ENCODE peak calls at places on chromosomes 2 and 18, in ten cellular contexts. One of them, this sample, is unnamed.

GRCh38 chr2:196748123-196748522 is 51.4 kb downstream of the GTF3C3 start:
- DNase-seq in A549: no peak
- DNase-seq in K562: no peak
- DNase-seq in ovary: no peak
- DNase-seq in stomach: no peak
- DNase-seq in transverse colon: no peak
- DNase-seq in heart left ventricle: no peak
- DNase-seq in uterus: no peak
- DNase-seq in tibial nerve: no peak
- DNase-seq in body of pancreas: no peak
- DNase-seq in this sample: no peak

GRCh38 chr2:132632000-132632649 is 37.9 kb downstream of the LYPD1 start:
- DNase-seq in A549: peak
- DNase-seq in K562: no peak
- DNase-seq in ovary: no peak
- DNase-seq in stomach: no peak
- DNase-seq in transverse colon: peak
- DNase-seq in heart left ventricle: no peak
- DNase-seq in uterus: no peak
- DNase-seq in tibial nerve: no peak
- DNase-seq in body of pancreas: no peak
- DNase-seq in this sample: no peak

GRCh38 chr2:239264838-239265651 is 135.8 kb downstream of the HDAC4 start:
- DNase-seq in A549: peak
- DNase-seq in K562: peak
- DNase-seq in ovary: no peak
- DNase-seq in stomach: peak
- DNase-seq in transverse colon: peak
- DNase-seq in heart left ventricle: peak
- DNase-seq in uterus: no peak
- DNase-seq in tibial nerve: no peak
- DNase-seq in body of pancreas: peak
- DNase-seq in this sample: peak

GRCh38 chr2:237904806-237905599 is 45.6 kb downstream of the RAMP1 start:
- DNase-seq in A549: no peak
- DNase-seq in K562: no peak
- DNase-seq in ovary: no peak
- DNase-seq in stomach: no peak
- DNase-seq in transverse colon: peak
- DNase-seq in heart left ventricle: peak
- DNase-seq in uterus: peak
- DNase-seq in tibial nerve: no peak
- DNase-seq in body of pancreas: peak
- DNase-seq in this sample: no peak

GRCh38 chr2:5021148-5021547 is 671.0 kb upstream of the SOX11 start:
- DNase-seq in A549: no peak
- DNase-seq in K562: no peak
- DNase-seq in ovary: no peak
- DNase-seq in stomach: no peak
- DNase-seq in transverse colon: no peak
- DNase-seq in heart left ventricle: no peak
- DNase-seq in uterus: no peak
- DNase-seq in tibial nerve: no peak
- DNase-seq in body of pancreas: no peak
- DNase-seq in this sample: no peak

GRCh38 chr2:68434981-68435380 is 32.1 kb downstream of the FBXO48 start:
- DNase-seq in A549: peak
- DNase-seq in K562: peak
- DNase-seq in ovary: no peak
- DNase-seq in stomach: no peak
- DNase-seq in transverse colon: no peak
- DNase-seq in heart left ventricle: no peak
- DNase-seq in uterus: no peak
- DNase-seq in tibial nerve: no peak
- DNase-seq in body of pancreas: no peak
- DNase-seq in this sample: no peak

GRCh38 chr2:203897544-203897943 is 30.0 kb downstream of the CTLA4 start:
- DNase-seq in A549: no peak
- DNase-seq in K562: no peak
- DNase-seq in ovary: no peak
- DNase-seq in stomach: no peak
- DNase-seq in transverse colon: no peak
- DNase-seq in heart left ventricle: no peak
- DNase-seq in uterus: no peak
- DNase-seq in tibial nerve: no peak
- DNase-seq in body of pancreas: no peak
- DNase-seq in this sample: no peak

GRCh38 chr18:10152475-10152874 is 238.7 kb downstream of the VAPA start:
- DNase-seq in A549: no peak
- DNase-seq in K562: no peak
- DNase-seq in ovary: no peak
- DNase-seq in stomach: no peak
- DNase-seq in transverse colon: no peak
- DNase-seq in heart left ventricle: no peak
- DNase-seq in uterus: no peak
- DNase-seq in tibial nerve: no peak
- DNase-seq in body of pancreas: no peak
- DNase-seq in this sample: no peak

GRCh38 chr18:40810371-40810770 is 1144.7 kb upstream of the PIK3C3 start:
- DNase-seq in A549: no peak
- DNase-seq in K562: no peak
- DNase-seq in ovary: no peak
- DNase-seq in stomach: no peak
- DNase-seq in transverse colon: no peak
- DNase-seq in heart left ventricle: no peak
- DNase-seq in uterus: no peak
- DNase-seq in tibial nerve: no peak
- DNase-seq in body of pancreas: no peak
- DNase-seq in this sample: no peak

GRCh38 chr2:1561793-1562521 is 148.7 kb downstream of the TPO start:
- DNase-seq in A549: no peak
- DNase-seq in K562: no peak
- DNase-seq in ovary: no peak
- DNase-seq in stomach: no peak
- DNase-seq in transverse colon: no peak
- DNase-seq in heart left ventricle: no peak
- DNase-seq in uterus: no peak
- DNase-seq in tibial nerve: no peak
- DNase-seq in body of pancreas: no peak
- DNase-seq in this sample: no peak
- TF ChIP-seq POLR2A in A549: no peak
- TF ChIP-seq POLR2A in K562: no peak
- TF ChIP-seq POLR2A in ovary: no peak
- TF ChIP-seq POLR2A in stomach: no peak
- TF ChIP-seq POLR2A in transverse colon: no peak
- TF ChIP-seq POLR2A in heart left ventricle: no peak
- TF ChIP-seq POLR2A in uterus: no peak
- TF ChIP-seq POLR2A in tibial nerve: no peak
- TF ChIP-seq POLR2A in body of pancreas: no peak
- TF ChIP-seq POLR2A in this sample: no peak

GRCh38 chr2:218397502-218398436 is 1.9 kb upstream of the CTDSP1 start:
- DNase-seq in A549: peak
- DNase-seq in K562: peak
- DNase-seq in ovary: peak
- DNase-seq in stomach: peak
- DNase-seq in transverse colon: peak
- DNase-seq in heart left ventricle: peak
- DNase-seq in uterus: peak
- DNase-seq in tibial nerve: peak
- DNase-seq in body of pancreas: peak
- DNase-seq in this sample: no peak

GRCh38 chr2:218400167-218400929 is 680 bp downstream of the CTDSP1 start:
- DNase-seq in A549: no peak
- DNase-seq in K562: peak
- DNase-seq in ovary: peak
- DNase-seq in stomach: no peak
- DNase-seq in transverse colon: peak
- DNase-seq in heart left ventricle: peak
- DNase-seq in uterus: peak
- DNase-seq in tibial nerve: no peak
- DNase-seq in body of pancreas: peak
- DNase-seq in this sample: peak

GRCh38 chr2:218400930-218401833 is 1.5 kb downstream of the CTDSP1 start:
- DNase-seq in A549: no peak
- DNase-seq in K562: peak
- DNase-seq in ovary: no peak
- DNase-seq in stomach: peak
- DNase-seq in transverse colon: peak
- DNase-seq in heart left ventricle: peak
- DNase-seq in uterus: no peak
- DNase-seq in tibial nerve: no peak
- DNase-seq in body of pancreas: peak
- DNase-seq in this sample: no peak

GRCh38 chr2:218398437-218399390 is 954 bp upstream of the CTDSP1 start:
- DNase-seq in A549: peak
- DNase-seq in K562: peak
- DNase-seq in ovary: peak
- DNase-seq in stomach: peak
- DNase-seq in transverse colon: peak
- DNase-seq in heart left ventricle: peak
- DNase-seq in uterus: peak
- DNase-seq in tibial nerve: peak
- DNase-seq in body of pancreas: peak
- DNase-seq in this sample: peak

DNA sequence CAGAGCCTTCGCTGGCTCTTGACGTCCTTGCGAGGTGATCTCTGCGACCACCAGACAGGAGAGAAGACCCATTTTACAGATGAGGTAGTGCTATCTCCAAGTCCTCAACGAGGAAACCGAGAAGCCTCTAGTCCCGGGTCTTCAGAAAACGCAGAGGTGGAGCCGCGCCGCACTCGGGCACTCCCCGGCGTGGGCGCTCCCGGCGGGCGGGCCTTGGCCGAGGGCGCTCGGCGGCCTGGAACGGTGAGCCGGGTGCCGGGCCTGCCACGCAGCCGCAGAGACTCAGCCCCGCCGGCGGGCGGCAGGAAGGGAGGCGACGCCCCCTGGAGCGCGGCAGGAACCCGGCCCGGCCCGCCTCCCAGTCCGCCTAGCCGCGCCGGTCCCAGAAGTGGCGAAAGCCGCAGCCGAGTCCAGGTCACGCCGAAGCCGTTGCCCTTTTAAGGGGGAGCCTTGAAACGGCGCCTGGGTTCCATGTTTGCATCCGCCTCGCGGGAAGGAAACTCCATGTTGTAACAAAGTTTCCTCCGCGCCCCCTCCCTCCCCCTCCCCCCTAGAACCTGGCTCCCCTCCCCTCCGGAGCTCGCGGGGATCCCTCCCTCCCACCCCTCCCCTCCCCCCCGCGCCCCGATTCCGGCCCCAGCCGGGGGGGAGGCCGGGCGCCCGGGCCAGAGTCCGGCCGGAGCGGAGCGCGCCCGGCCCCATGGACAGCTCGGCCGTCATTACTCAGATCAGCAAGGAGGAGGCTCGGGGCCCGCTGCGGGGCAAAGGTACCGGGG is at the start of gene CTDSP1:
- DNase-seq in A549: peak
- DNase-seq in K562: peak
- DNase-seq in ovary: peak
- DNase-seq in stomach: peak
- DNase-seq in transverse colon: peak
- DNase-seq in heart left ventricle: peak
- DNase-seq in uterus: peak
- DNase-seq in tibial nerve: peak
- DNase-seq in body of pancreas: peak
- DNase-seq in this sample: peak
- TF ChIP-seq POLR2A in A549: peak
- TF ChIP-seq POLR2A in K562: no peak
- TF ChIP-seq POLR2A in ovary: peak
- TF ChIP-seq POLR2A in stomach: no peak
- TF ChIP-seq POLR2A in transverse colon: peak
- TF ChIP-seq POLR2A in heart left ventricle: no peak
- TF ChIP-seq POLR2A in uterus: peak
- TF ChIP-seq POLR2A in tibial nerve: peak
- TF ChIP-seq POLR2A in body of pancreas: peak
- TF ChIP-seq POLR2A in this sample: no peak

GRCh38 chr2:215517391-215517790 is 81.5 kb upstream of the FN1 start:
- DNase-seq in A549: no peak
- DNase-seq in K562: no peak
- DNase-seq in ovary: no peak
- DNase-seq in stomach: no peak
- DNase-seq in transverse colon: no peak
- DNase-seq in heart left ventricle: no peak
- DNase-seq in uterus: no peak
- DNase-seq in tibial nerve: no peak
- DNase-seq in body of pancreas: no peak
- DNase-seq in this sample: no peak

GRCh38 chr2:215511454-215512346 is 75.8 kb upstream of the FN1 start:
- DNase-seq in A549: no peak
- DNase-seq in K562: no peak
- DNase-seq in ovary: no peak
- DNase-seq in stomach: no peak
- DNase-seq in transverse colon: no peak
- DNase-seq in heart left ventricle: no peak
- DNase-seq in uterus: no peak
- DNase-seq in tibial nerve: no peak
- DNase-seq in body of pancreas: no peak
- DNase-seq in this sample: no peak

GRCh38 chr2:215514516-215514915 is 78.6 kb upstream of the FN1 start:
- DNase-seq in A549: no peak
- DNase-seq in K562: no peak
- DNase-seq in ovary: no peak
- DNase-seq in stomach: no peak
- DNase-seq in transverse colon: no peak
- DNase-seq in heart left ventricle: no peak
- DNase-seq in uterus: no peak
- DNase-seq in tibial nerve: no peak
- DNase-seq in body of pancreas: no peak
- DNase-seq in this sample: no peak
- TF ChIP-seq POLR2A in A549: no peak
- TF ChIP-seq POLR2A in K562: no peak
- TF ChIP-seq POLR2A in ovary: no peak
- TF ChIP-seq POLR2A in stomach: no peak
- TF ChIP-seq POLR2A in transverse colon: no peak
- TF ChIP-seq POLR2A in heart left ventricle: no peak
- TF ChIP-seq POLR2A in uterus: no peak
- TF ChIP-seq POLR2A in tibial nerve: no peak
- TF ChIP-seq POLR2A in body of pancreas: no peak
- TF ChIP-seq POLR2A in this sample: no peak

DNA sequence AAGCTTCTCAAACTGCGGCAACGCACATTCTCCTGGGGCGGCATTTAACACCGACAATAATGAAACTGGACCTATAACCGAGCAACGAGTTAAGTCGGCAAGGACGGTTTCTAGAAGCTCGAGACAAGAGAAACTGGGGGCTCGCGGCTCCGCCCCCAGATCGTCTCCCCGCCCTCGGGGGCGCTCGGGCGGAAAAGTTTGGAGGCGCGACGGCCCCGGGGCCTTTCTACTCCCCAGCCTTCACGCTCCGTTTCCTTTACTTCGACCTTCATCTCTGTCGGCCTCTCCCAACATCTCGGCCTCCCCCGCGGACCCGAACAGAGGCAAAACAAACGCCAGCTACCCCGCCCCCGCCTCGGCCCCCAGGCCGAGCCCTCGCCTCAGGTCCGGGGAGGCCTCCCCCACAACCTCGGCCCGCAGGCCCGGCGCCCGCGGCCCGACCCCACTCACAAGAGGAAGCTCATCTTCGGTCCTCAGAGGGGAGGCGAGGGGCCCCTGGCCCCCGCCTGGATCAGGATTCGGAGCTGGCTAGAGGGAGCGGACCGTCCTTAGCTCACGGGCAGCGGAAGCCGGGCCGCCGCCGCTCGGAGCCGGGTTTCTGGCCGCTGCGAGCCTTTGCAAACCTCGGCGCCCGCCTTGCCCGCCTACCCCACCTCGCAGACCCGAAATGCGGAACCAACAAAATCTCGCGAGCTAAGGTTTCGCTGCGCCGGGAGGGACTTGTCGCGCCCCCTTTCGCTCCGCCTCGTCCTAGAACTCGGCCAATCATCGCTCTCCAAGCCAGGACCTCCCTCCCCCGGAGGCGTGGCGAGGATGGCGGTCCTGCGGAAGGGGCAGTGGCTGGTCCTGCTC is at the start of gene MOB1A:
- DNase-seq in A549: peak
- DNase-seq in K562: peak
- DNase-seq in ovary: peak
- DNase-seq in stomach: peak
- DNase-seq in transverse colon: peak
- DNase-seq in heart left ventricle: peak
- DNase-seq in uterus: peak
- DNase-seq in tibial nerve: peak
- DNase-seq in body of pancreas: peak
- DNase-seq in this sample: peak
- TF ChIP-seq POLR2A in A549: peak
- TF ChIP-seq POLR2A in K562: peak
- TF ChIP-seq POLR2A in ovary: peak
- TF ChIP-seq POLR2A in stomach: no peak
- TF ChIP-seq POLR2A in transverse colon: peak
- TF ChIP-seq POLR2A in heart left ventricle: peak
- TF ChIP-seq POLR2A in uterus: peak
- TF ChIP-seq POLR2A in tibial nerve: peak
- TF ChIP-seq POLR2A in body of pancreas: peak
- TF ChIP-seq POLR2A in this sample: peak

This sample was measured in GM12891.